ENCODE peak calls at places on chromosomes 5 and 9, in six cellular contexts. W is CD4-positive, CD25-positive, alpha-beta regulatory T cell; I is heart left ventricle; L is neural progenitor cell; X is cardiac muscle cell; G is body of pancreas. E is an unnamed sample.

GRCh38 chr9:27117489-27118135 is 8.6 kb downstream of the TEK start:
- DNase-seq in I (peak; percentile 77), L (no peak), G (peak; percentile 23), W (no peak), X (no peak), E (no peak)

GRCh38 chr9:98144631-98145030 is 25.6 kb upstream of the TRIM14 start:
- DNase-seq in I (no peak), G (no peak), X (no peak), W (no peak), L (no peak), E (no peak)

GRCh38 chr9:132647806-132648205 is 22.0 kb downstream of the DDX31 start:
- DNase-seq in L (no peak), G (no peak), X (no peak), I (no peak), W (no peak), E (no peak)

GRCh38 chr9:16873131-16873787 is 2.8 kb upstream of the BNC2 start:
- DNase-seq in X (no peak), W (no peak), I (no peak), L (no peak), G (no peak), E (no peak)

GRCh38 chr5:113182658-113183344 is 206.2 kb downstream of the DCP2 start:
- DNase-seq in I (no peak), L (no peak), W (no peak), G (no peak), X (no peak), E (no peak)

GRCh38 chr9:33306037-33306436 is 15.7 kb downstream of the NFX1 start:
- DNase-seq in W (no peak), L (no peak), X (no peak), I (no peak), G (no peak), E (no peak)

GRCh38 chr9:88680505-88681160 is 145.7 kb downstream of the NXNL2 start:
- DNase-seq in G (no peak), W (no peak), L (no peak), X (no peak), I (no peak), E (no peak)

GRCh38 chr5:145806923-145807322 is 28.2 kb downstream of the PRELID2 start:
- DNase-seq in G (no peak), X (no peak), I (no peak), L (no peak), W (no peak), E (no peak)

GRCh38 chr5:37951946-37952721 is 112.3 kb upstream of the GDNF start:
- DNase-seq in X (no peak), G (no peak), I (no peak), L (no peak), W (no peak), E (no peak)

GRCh38 chr5:124478139-124478737 is 268.2 kb downstream of the ZNF608 start:
- DNase-seq in X (no peak), W (no peak), I (no peak), G (no peak), L (no peak), E (no peak)

GRCh38 chr5:80837679-80838078 is 122.5 kb upstream of the RASGRF2 start:
- DNase-seq in X (no peak), W (no peak), I (no peak), L (no peak), G (no peak), E (no peak)

GRCh38 chr9:91089405-91090131 is 272.1 kb downstream of the AUH start:
- DNase-seq in W (no peak), L (peak; percentile 28), X (peak; percentile 63), I (peak; percentile 40), G (peak; percentile 43), E (no peak)

GRCh38 chr5:180313677-180314076 is 21.8 kb upstream of the MAPK9 start:
- DNase-seq in X (no peak), W (peak; percentile 58), I (peak; percentile 43), G (peak; percentile 93), L (no peak), E (no peak)

GRCh38 chr9:84054341-84055010 is 73.9 kb downstream of the RMI1 start:
- DNase-seq in I (no peak), L (no peak), W (no peak), G (no peak), X (no peak), E (no peak)

GRCh38 chr9:114314881-114315722 is 7.8 kb upstream of the ORM1 start:
- DNase-seq in G (peak; percentile 52), X (no peak), I (no peak), W (no peak), L (no peak), E (peak; percentile 6)

GRCh38 chr5:151696470-151697061 is 9.9 kb upstream of the SPARC start:
- DNase-seq in G (peak; percentile 39), I (peak; percentile 57), W (no peak), L (peak; percentile 41), X (no peak), E (no peak)

GRCh38 chr5:173946353-173946752 is 42.6 kb upstream of the C5orf47 start:
- DNase-seq in X (no peak), L (no peak), W (no peak), G (no peak), I (no peak), E (no peak)

GRCh38 chr9:137760426-137760825 is 117.2 kb upstream of the CACNA1B start:
- DNase-seq in L (no peak), G (no peak), X (no peak), I (no peak), W (no peak), E (no peak)

GRCh38 chr9:127796225-127796813 is 6.4 kb upstream of the FPGS start:
- DNase-seq in I (no peak), G (peak; percentile 79), X (no peak), L (no peak), W (no peak), E (no peak)

GRCh38 chr5:147619281-147619680 is 109.4 kb upstream of the DPYSL3 start:
- DNase-seq in G (no peak), W (no peak), X (no peak), L (no peak), I (no peak), E (no peak)

GRCh38 chr5:64315778-64316177 is 150.1 kb downstream of the RNF180 start:
- DNase-seq in W (no peak), X (no peak), I (no peak), L (no peak), G (no peak), E (no peak)

GRCh38 chr9:27654629-27655285 is 81.5 kb upstream of the C9orf72 start:
- DNase-seq in G (peak; percentile 88), X (no peak), L (no peak), W (no peak), I (no peak), E (no peak)

GRCh38 chr9:114249424-114250234 is 73.3 kb upstream of the ORM1 start:
- DNase-seq in W (no peak), L (no peak), G (peak; percentile 38), I (no peak), X (no peak), E (no peak)

GRCh38 chr9:114410910-114411309 is 23.1 kb upstream of the AKNA start:
- DNase-seq in G (no peak), L (no peak), W (no peak), X (no peak), I (no peak), E (no peak)

GRCh38 chr5:143673676-143674468 is 138.1 kb upstream of the HMHB1 start:
- DNase-seq in X (no peak), L (no peak), G (no peak), I (no peak), W (no peak), E (no peak)

GRCh38 chr9:121826711-121827110 is 175.3 kb downstream of the DAB2IP start:
- DNase-seq in W (no peak), X (no peak), L (no peak), G (no peak), I (no peak), E (no peak)

GRCh38 chr9:82882744-82883143 is 180.2 kb downstream of the RASEF start:
- DNase-seq in X (no peak), L (no peak), G (no peak), I (no peak), W (no peak), E (no peak)

GRCh38 chr5:84436866-84437265 is 52.2 kb upstream of the EDIL3 start:
- DNase-seq in W (no peak), G (no peak), L (no peak), I (no peak), X (no peak), E (no peak)

GRCh38 chr5:168683247-168683926 is 104.2 kb upstream of the PANK3 start:
- DNase-seq in L (no peak), W (peak; percentile 22), X (no peak), G (no peak), I (no peak), E (no peak)

GRCh38 chr5:82151622-82152021 is 126.5 kb downstream of the RPS23 start:
- DNase-seq in L (no peak), W (no peak), G (no peak), X (no peak), I (no peak), E (no peak)

GRCh38 chr5:73305386-73305785 is 132.4 kb downstream of the TMEM174 start:
- DNase-seq in L (no peak), G (no peak), W (no peak), I (no peak), X (no peak), E (no peak)

GRCh38 chr5:170292509-170292908 is 5.1 kb downstream of the LCP2 start:
- DNase-seq in L (no peak), W (no peak), I (no peak), X (no peak), G (no peak), E (no peak)

GRCh38 chr5:170289749-170290148 is 7.8 kb downstream of the LCP2 start:
- DNase-seq in X (no peak), W (no peak), G (no peak), I (peak; percentile 39), L (no peak), E (no peak)

GRCh38 chr5:170296036-170296934 is 1.3 kb downstream of the LCP2 start:
- DNase-seq in G (no peak), L (no peak), W (no peak), X (no peak), I (no peak), E (no peak)

GRCh38 chr5:170291324-170291847 is 6.2 kb downstream of the LCP2 start:
- DNase-seq in L (no peak), X (no peak), G (no peak), I (no peak), W (no peak), E (no peak)

GRCh38 chr5:170293273-170293672 is 4.3 kb downstream of the LCP2 start:
- DNase-seq in L (no peak), G (no peak), W (peak; percentile 34), I (peak; percentile 48), X (no peak), E (no peak)
- H3K4me3 ChIP-seq in L (no peak overlapping the region), G (no peak overlapping the region), W (peak overlapping the region; percentile 99), I (no peak overlapping the region), X (no peak overlapping the region), E (no peak overlapping the region)

GRCh38 chr9:134055981-134056461 is 11.8 kb downstream of the BRD3 start:
- DNase-seq in W (no peak), X (no peak), G (peak; percentile 91), L (no peak), I (peak; percentile 73), E (no peak)
- H3K4me1 ChIP-seq in W (peaks cover 14% of the 10 kb centered on the region), X (peaks cover 6% of the 10 kb centered on the region), G (peaks cover 66% of the 10 kb centered on the region), L (peaks cover 32% of the 10 kb centered on the region), I (peaks cover 51% of the 10 kb centered on the region), E (no peaks in the 10 kb centered on the region)

GRCh38 chr9:135499326-135500070 is 984 bp upstream of the MRPS2 start:
- DNase-seq in L (peak; percentile 95), W (peak; percentile 82), G (peak; percentile 97), X (peak; percentile 97), I (peak; percentile 96), E (peak; percentile 96)
- H3K4me3 ChIP-seq in L (peak overlapping the region; percentile 91), W (no peak overlapping the region), G (peak overlapping the region; percentile 94), X (peak overlapping the region; percentile 69), I (peak overlapping the region; percentile 94), E (peak overlapping the region; percentile 87)

GRCh38 chr5:75281716-75282465 is 45.2 kb upstream of the ANKRD31 start:
- DNase-seq in L (no peak), I (no peak), W (no peak), X (no peak), G (no peak), E (no peak)
- H3K4me1 ChIP-seq in L (peaks cover 5% of the 10 kb centered on the region), I (no peaks in the 10 kb centered on the region), W (no peaks in the 10 kb centered on the region), X (no peaks in the 10 kb centered on the region), G (no peaks in the 10 kb centered on the region), E (no peaks in the 10 kb centered on the region)